ENCODE peak calls at places on chromosomes 3 and 15, in five cellular contexts. One of them, this sample, is unnamed.

GRCh38 chr3:130671545-130671944 is 75.1 kb downstream of the PIK3R4 start:
- DNase-seq in head of caudate nucleus: no peak
- DNase-seq in neural crest cell: no peak
- DNase-seq in AG20443: no peak
- DNase-seq in AG09309: no peak
- DNase-seq in this sample: no peak

GRCh38 chr3:52609316-52609815 is 73.0 kb downstream of the UQCC5 start:
- DNase-seq in head of caudate nucleus: no peak
- DNase-seq in neural crest cell: no peak
- DNase-seq in AG20443: no peak
- DNase-seq in AG09309: no peak
- DNase-seq in this sample: no peak

GRCh38 chr15:43527802-43528541 is 10.6 kb downstream of the MAP1A start:
- DNase-seq in head of caudate nucleus: no peak
- DNase-seq in neural crest cell: no peak
- DNase-seq in AG20443: no peak
- DNase-seq in AG09309: no peak
- DNase-seq in this sample: no peak

GRCh38 chr15:44261007-44261706 is 27.4 kb upstream of the GOLM2 start:
- DNase-seq in head of caudate nucleus: no peak
- DNase-seq in neural crest cell: no peak
- DNase-seq in AG20443: no peak
- DNase-seq in AG09309: no peak
- DNase-seq in this sample: no peak

GRCh38 chr3:9932843-9933560 is 632 bp upstream of the CRELD1 start:
- DNase-seq in head of caudate nucleus: peak; percentile 77
- DNase-seq in neural crest cell: peak; percentile 64
- DNase-seq in AG20443: peak; percentile 87
- DNase-seq in AG09309: no peak
- DNase-seq in this sample: peak; percentile 95

GRCh38 chr15:41894791-41895463 is 1.1 kb upstream of the SPTBN5 start:
- DNase-seq in head of caudate nucleus: no peak
- DNase-seq in neural crest cell: no peak
- DNase-seq in AG20443: peak; percentile 94
- DNase-seq in AG09309: no peak
- DNase-seq in this sample: peak; percentile 94

GRCh38 chr3:114707225-114707860 is 413.5 kb downstream of the TIGIT start:
- DNase-seq in head of caudate nucleus: no peak
- DNase-seq in neural crest cell: no peak
- DNase-seq in AG20443: no peak
- DNase-seq in AG09309: no peak
- DNase-seq in this sample: no peak

GRCh38 chr3:185677146-185677829 is 91.2 kb downstream of the SENP2 start:
- DNase-seq in head of caudate nucleus: no peak
- DNase-seq in neural crest cell: peak; percentile 38
- DNase-seq in AG20443: peak; percentile 77
- DNase-seq in AG09309: peak; percentile 44
- DNase-seq in this sample: no peak

GRCh38 chr3:129555176-129555575 is 12.2 kb downstream of the H1-8 start:
- DNase-seq in head of caudate nucleus: no peak
- DNase-seq in neural crest cell: no peak
- DNase-seq in AG20443: no peak
- DNase-seq in AG09309: no peak
- DNase-seq in this sample: no peak

GRCh38 chr3:64266983-64267382 is 41.7 kb upstream of the PRICKLE2 start:
- DNase-seq in head of caudate nucleus: no peak
- DNase-seq in neural crest cell: no peak
- DNase-seq in AG20443: peak; percentile 9
- DNase-seq in AG09309: no peak
- DNase-seq in this sample: no peak

GRCh38 chr3:146189519-146190173 is 28.7 kb upstream of the PLOD2 start:
- DNase-seq in head of caudate nucleus: no peak
- DNase-seq in neural crest cell: peak; percentile 3
- DNase-seq in AG20443: peak; percentile 68
- DNase-seq in AG09309: no peak
- DNase-seq in this sample: no peak

GRCh38 chr3:128343287-128344045 is 123.2 kb downstream of the DNAJB8 start:
- DNase-seq in head of caudate nucleus: no peak
- DNase-seq in neural crest cell: no peak
- DNase-seq in AG20443: peak; percentile 45
- DNase-seq in AG09309: no peak
- DNase-seq in this sample: peak; percentile 51

GRCh38 chr15:29665441-29665985 is 156.8 kb downstream of the TJP1 start:
- DNase-seq in head of caudate nucleus: no peak
- DNase-seq in neural crest cell: no peak
- DNase-seq in AG20443: peak; percentile 52
- DNase-seq in AG09309: no peak
- DNase-seq in this sample: no peak

GRCh38 chr3:150589759-150590158 is 13.4 kb upstream of the SELENOT start:
- DNase-seq in head of caudate nucleus: no peak
- DNase-seq in neural crest cell: no peak
- DNase-seq in AG20443: no peak
- DNase-seq in AG09309: no peak
- DNase-seq in this sample: no peak

GRCh38 chr15:59099162-59099685 is 5.7 kb upstream of the CCNB2 start:
- DNase-seq in head of caudate nucleus: no peak
- DNase-seq in neural crest cell: no peak
- DNase-seq in AG20443: no peak
- DNase-seq in AG09309: no peak
- DNase-seq in this sample: no peak

GRCh38 chr3:187978433-187979011 is 175.4 kb upstream of the LPP start:
- DNase-seq in head of caudate nucleus: no peak
- DNase-seq in neural crest cell: no peak
- DNase-seq in AG20443: no peak
- DNase-seq in AG09309: no peak
- DNase-seq in this sample: no peak

GRCh38 chr3:134517796-134518195 is 31.9 kb downstream of the CEP63 start:
- DNase-seq in head of caudate nucleus: no peak
- DNase-seq in neural crest cell: no peak
- DNase-seq in AG20443: peak; percentile 16
- DNase-seq in AG09309: no peak
- DNase-seq in this sample: no peak

GRCh38 chr3:171837698-171838097 is 5.5 kb upstream of the TMEM212 start:
- DNase-seq in head of caudate nucleus: no peak
- DNase-seq in neural crest cell: no peak
- DNase-seq in AG20443: no peak
- DNase-seq in AG09309: no peak
- DNase-seq in this sample: no peak

This sample was measured in kidney.